ENCODE peak calls at places on chromosomes 4 and X, in seven cellular contexts. R is mammary epithelial cell, I is OCI-LY7, J is neuronal stem cell, D is GM23248, G is HCT116, S is mesendoderm. X is an unnamed sample.
A peak's percentile ranks its signal among the peaks of the same experiment; 100 is the strongest.

GRCh38 chrX:85503258-85504158 is 124.0 kb upstream of the POF1B start:
- DNase-seq in R (peak; percentile 85), I (no peak), J (no peak), D (no peak), G (no peak), S (peak; percentile 0), X (no peak)

GRCh38 chrX:118554511-118554910 is 58.9 kb downstream of the DOCK11 start:
- DNase-seq in R (no peak), I (no peak), J (no peak), D (peak; percentile 32), G (no peak), S (no peak), X (no peak)

GRCh38 chr4:3368334-3368733 is 73.4 kb upstream of the HGFAC start:
- DNase-seq in R (no peak), I (no peak), J (no peak), D (no peak), G (no peak), S (no peak), X (no peak)

GRCh38 chrX:74270393-74270792 is 33.6 kb upstream of the ZCCHC13 start:
- DNase-seq in R (no peak), I (no peak), J (no peak), D (no peak), G (no peak), S (no peak), X (no peak)

GRCh38 chrX:145817299-145817665 is 347 bp upstream of the SLITRK2 start:
- DNase-seq in R (no peak), I (no peak), J (no peak), D (no peak), G (no peak), S (peak; percentile 48), X (peak; percentile 36)

GRCh38 chrX:54494970-54495813 is 842 bp downstream of the FGD1 start:
- DNase-seq in R (peak; percentile 17), I (no peak), J (no peak), D (peak; percentile 61), G (no peak), S (no peak), X (peak; percentile 47)

GRCh38 chr4:123350191-123350544 is 46.4 kb upstream of the SPRY1 start:
- DNase-seq in R (peak; percentile 75), I (peak; percentile 82), J (no peak), D (no peak), G (peak; percentile 16), S (peak; percentile 93), X (peak; percentile 43)

GRCh38 chr4:146959692-146960091 is 14.0 kb upstream of the TTC29 start:
- DNase-seq in R (no peak), I (no peak), J (no peak), D (peak; percentile 31), G (no peak), S (no peak), X (no peak)

GRCh38 chrX:33741807-33742206 is 390.3 kb downstream of the FAM47A start:
- DNase-seq in R (no peak), I (no peak), J (no peak), D (no peak), G (no peak), S (peak; percentile 3), X (no peak)

GRCh38 chr4:41212221-41213203 is 1.8 kb downstream of the APBB2 start:
- DNase-seq in R (peak; percentile 72), I (peak; percentile 83), J (no peak), D (peak; percentile 77), G (no peak), S (peak; percentile 60), X (peak; percentile 36)
- H3K4me2 ChIP-seq in R (peak overlapping the region; percentile 79), I (peak overlapping the region; percentile 96), J (peak overlapping the region; percentile 88), D (peak overlapping the region; percentile 98), G (peak overlapping the region; percentile 87), S (peak overlapping the region; percentile 7), X (peak overlapping the region; percentile 95)

DNA sequence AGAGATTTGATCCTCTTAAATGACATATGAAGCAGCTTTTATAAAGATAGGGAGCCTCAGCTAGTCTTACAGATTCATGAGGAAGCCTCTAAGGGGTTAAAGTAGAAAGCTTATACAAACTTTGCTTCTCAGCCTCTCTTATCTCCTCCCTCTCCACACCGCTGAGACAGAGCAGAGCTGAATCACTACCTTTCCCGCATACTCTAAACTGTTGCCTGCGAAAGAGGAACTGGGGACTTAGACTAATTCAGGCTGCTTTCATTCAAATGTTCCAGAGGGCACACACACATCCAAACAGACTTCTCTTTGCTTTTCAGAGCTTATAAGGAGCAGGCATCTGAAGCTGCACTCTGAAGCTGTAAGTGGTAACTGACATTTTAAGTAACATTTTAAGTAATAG is at the start of gene SERTM2:
- DNase-seq in R (peak; percentile 4), I (no peak), J (no peak), D (no peak), G (no peak), S (peak; percentile 77), X (peak; percentile 46)
- H3K4me3 ChIP-seq in R (no peak within 1 kb of the TSS), I (no peak within 1 kb of the TSS), J (no peak within 1 kb of the TSS), D (no peak within 1 kb of the TSS), G (no peak within 1 kb of the TSS), S (no peak within 1 kb of the TSS), X (peak within 1 kb of the TSS; percentile 16)

DNA sequence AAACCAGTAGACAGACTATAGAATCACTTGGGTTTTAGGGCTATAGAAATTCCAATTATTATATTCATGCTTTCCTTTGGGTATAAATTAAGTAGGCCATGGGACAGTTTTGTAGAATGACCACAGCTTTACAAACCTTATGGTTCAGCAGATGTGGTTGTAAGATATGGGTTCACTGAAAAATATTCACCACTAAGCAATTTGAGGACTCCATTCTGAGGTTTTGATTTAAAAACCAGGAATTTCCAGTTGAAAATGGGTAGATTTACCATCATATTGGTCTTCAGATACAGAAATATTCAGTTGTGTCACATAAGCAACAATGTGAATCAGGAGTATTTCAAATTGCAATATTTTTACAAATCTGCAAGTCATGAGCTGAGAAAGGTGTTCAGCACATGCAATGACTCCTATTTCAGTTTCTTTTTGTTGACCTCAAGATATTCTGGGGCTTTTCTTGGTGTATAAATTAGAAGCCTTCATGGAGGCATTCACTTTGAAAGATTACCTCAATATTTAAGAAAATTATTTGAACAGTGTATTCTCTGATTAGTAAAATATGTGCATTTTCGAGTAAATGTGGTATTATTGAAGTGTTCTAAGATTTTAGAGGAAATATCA is 218.4 kb upstream of the HCCS start:
- DNase-seq in R (peak; percentile 4), I (no peak), J (no peak), D (peak; percentile 56), G (no peak), S (no peak), X (no peak)
- H3K4me2 ChIP-seq in R (no peak overlapping the region), I (no peak overlapping the region), J (no peak overlapping the region), D (peak overlapping the region; percentile 37), G (no peak overlapping the region), S (no peak overlapping the region), X (no peak overlapping the region)

DNA sequence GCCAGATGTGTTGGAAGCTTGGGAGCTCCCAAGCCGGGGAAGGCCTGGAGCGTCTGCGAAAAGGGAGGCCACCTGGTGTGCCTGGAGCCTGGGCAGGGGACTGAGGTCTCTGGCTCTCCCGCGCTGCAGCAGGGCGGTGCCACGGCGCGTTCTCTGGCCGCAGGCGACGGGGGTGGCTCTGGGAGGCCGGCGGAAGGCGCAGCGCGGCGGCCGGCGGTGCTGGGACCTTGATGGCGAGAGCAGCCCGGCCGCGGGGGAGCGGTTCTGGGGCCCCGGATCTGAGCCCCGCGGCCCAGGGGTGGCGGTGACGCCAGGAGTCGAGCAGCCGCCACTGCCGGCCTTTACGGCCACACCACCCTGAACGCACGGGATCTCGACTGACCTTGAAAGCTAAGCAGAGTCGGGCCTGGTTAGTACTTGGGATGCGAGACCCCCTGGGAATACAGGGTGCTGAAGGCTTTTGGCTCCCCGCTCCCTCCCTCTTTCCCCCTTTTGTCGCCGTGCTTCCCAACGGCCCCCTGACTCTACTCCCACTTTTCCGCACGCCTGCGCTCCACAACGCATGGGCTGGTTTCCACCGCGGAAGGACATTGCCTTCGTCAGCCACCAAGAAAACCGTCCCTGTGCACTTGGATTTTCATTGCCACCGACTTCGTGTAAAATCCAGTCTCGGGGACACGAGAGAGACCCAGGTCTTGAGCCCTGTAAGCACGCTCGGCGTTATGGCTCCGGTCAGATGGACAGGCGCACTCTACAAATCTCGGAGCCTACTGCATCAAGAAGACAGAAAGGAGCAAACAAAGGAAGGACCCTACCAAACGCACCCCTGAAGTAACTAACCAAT is 9.5 kb downstream of the FRG2 start:
- DNase-seq in R (no peak), I (no peak), J (no peak), D (peak; percentile 21), G (no peak), S (peak; percentile 47), X (peak; percentile 39)
- H3K4me3 ChIP-seq in R (no peak overlapping the region), I (no peak overlapping the region), J (peak overlapping the region; percentile 33), D (no peak overlapping the region), G (no peak overlapping the region), S (no peak overlapping the region), X (peak overlapping the region; percentile 34)

GRCh38 chr4:25092139-25092538 is 61.4 kb upstream of the LGI2 start:
- DNase-seq in R (no peak), I (no peak), J (no peak), D (no peak), G (no peak), S (peak; percentile 61), X (peak; percentile 21)

GRCh38 chr4:25085621-25086020 is 54.9 kb upstream of the LGI2 start:
- DNase-seq in R (no peak), I (no peak), J (no peak), D (no peak), G (no peak), S (no peak), X (no peak)

GRCh38 chr4:25090516-25090915 is 59.8 kb upstream of the LGI2 start:
- DNase-seq in R (no peak), I (no peak), J (no peak), D (peak; percentile 59), G (no peak), S (no peak), X (no peak)

GRCh38 chr4:25088342-25088952 is 57.7 kb upstream of the LGI2 start:
- DNase-seq in R (no peak), I (no peak), J (no peak), D (peak; percentile 68), G (no peak), S (no peak), X (no peak)

DNA sequence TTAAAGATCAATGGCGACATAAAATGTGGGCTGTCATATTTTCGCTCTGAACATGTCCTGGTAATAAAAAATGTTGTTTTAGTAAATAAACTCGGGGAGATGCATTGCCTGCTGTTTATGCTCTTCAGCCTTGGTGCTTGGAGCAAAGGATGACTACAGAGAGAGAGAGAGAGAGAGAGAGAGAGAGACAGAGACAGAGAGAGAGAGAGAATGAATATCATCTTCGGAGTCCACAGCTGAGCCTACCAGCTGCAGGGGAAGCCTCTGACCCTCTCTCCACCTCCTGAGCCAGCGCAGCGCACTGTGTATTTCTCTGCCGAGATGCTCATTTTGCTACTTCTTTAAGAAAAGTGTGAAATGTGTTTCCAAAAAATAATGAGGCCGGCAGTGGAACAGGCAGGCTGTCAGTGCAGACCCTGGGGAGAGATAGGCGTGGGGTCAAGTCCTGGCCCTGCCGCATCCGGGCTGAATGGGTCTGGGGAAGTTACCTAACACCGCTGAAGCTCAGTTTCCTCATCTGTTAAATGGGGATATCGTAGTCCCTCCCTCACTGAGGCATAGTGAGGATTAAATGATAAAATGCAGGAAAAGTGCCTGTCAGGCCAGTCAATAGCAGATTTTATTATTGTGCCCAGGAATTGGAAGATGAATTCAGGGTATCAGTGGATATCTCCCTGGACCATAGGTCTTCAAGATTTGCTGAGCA is 58.5 kb upstream of the LGI2 start:
- DNase-seq in R (no peak), I (no peak), J (no peak), D (no peak), G (no peak), S (no peak), X (no peak)
- H3K4me2 ChIP-seq in R (no peak overlapping the region), I (no peak overlapping the region), J (no peak overlapping the region), D (peak overlapping the region; percentile 80), G (no peak overlapping the region), S (no peak overlapping the region), X (no peak overlapping the region)